ENCODE peak calls at places on chromosome X, in six cellular contexts. One of them, this sample, is unnamed.

GRCh38 chrX:115189110-115189509 is at the start of gene RBMXL3:
- DNase-seq in HL-60: no peak
- DNase-seq in H1: no peak
- DNase-seq in fibroblast of the aortic adventitia: no peak
- DNase-seq in IMR-90: no peak
- DNase-seq in nephron progenitor cell: no peak
- DNase-seq in this sample: no peak

GRCh38 chrX:125319646-125320521 is at the start of gene TEX13C:
- DNase-seq in HL-60: no peak
- DNase-seq in nephron progenitor cell: no peak
- DNase-seq in IMR-90: no peak
- DNase-seq in H1: no peak
- DNase-seq in fibroblast of the aortic adventitia: no peak
- DNase-seq in this sample: no peak

GRCh38 chrX:46325312-46325877 is 219.8 kb downstream of the ZNF674 start:
- DNase-seq in nephron progenitor cell: peak
- DNase-seq in H1: no peak
- DNase-seq in fibroblast of the aortic adventitia: peak
- DNase-seq in IMR-90: peak
- DNase-seq in HL-60: no peak
- DNase-seq in this sample: peak

GRCh38 chrX:148698221-148698620 is 197.8 kb downstream of the AFF2 start:
- DNase-seq in HL-60: no peak
- DNase-seq in nephron progenitor cell: no peak
- DNase-seq in IMR-90: no peak
- DNase-seq in H1: no peak
- DNase-seq in fibroblast of the aortic adventitia: no peak
- DNase-seq in this sample: no peak

GRCh38 chrX:30880058-30880457 is 9.0 kb downstream of the TAB3 start:
- DNase-seq in H1: no peak
- DNase-seq in fibroblast of the aortic adventitia: no peak
- DNase-seq in nephron progenitor cell: no peak
- DNase-seq in IMR-90: no peak
- DNase-seq in HL-60: no peak
- DNase-seq in this sample: no peak

GRCh38 chrX:22300130-22300529 is 27.4 kb downstream of the CBLL2 start:
- DNase-seq in IMR-90: peak
- DNase-seq in fibroblast of the aortic adventitia: peak
- DNase-seq in H1: no peak
- DNase-seq in nephron progenitor cell: no peak
- DNase-seq in HL-60: no peak
- DNase-seq in this sample: peak

GRCh38 chrX:31127716-31128115 is 55.9 kb upstream of the FTHL17 start:
- DNase-seq in IMR-90: no peak
- DNase-seq in H1: no peak
- DNase-seq in fibroblast of the aortic adventitia: no peak
- DNase-seq in HL-60: no peak
- DNase-seq in nephron progenitor cell: no peak
- DNase-seq in this sample: no peak

GRCh38 chrX:672931-673330 is 42.3 kb downstream of the SHOX start:
- DNase-seq in fibroblast of the aortic adventitia: no peak
- DNase-seq in nephron progenitor cell: no peak
- DNase-seq in HL-60: no peak
- DNase-seq in IMR-90: no peak
- DNase-seq in H1: no peak
- DNase-seq in this sample: no peak

GRCh38 chrX:115260330-115260729 is 26.4 kb upstream of the LRCH2 start:
- DNase-seq in H1: no peak
- DNase-seq in IMR-90: peak
- DNase-seq in HL-60: no peak
- DNase-seq in fibroblast of the aortic adventitia: peak
- DNase-seq in nephron progenitor cell: no peak
- DNase-seq in this sample: no peak

GRCh38 chrX:3585719-3586118 is 127.7 kb downstream of the PRKX start:
- DNase-seq in fibroblast of the aortic adventitia: no peak
- DNase-seq in IMR-90: no peak
- DNase-seq in H1: no peak
- DNase-seq in nephron progenitor cell: no peak
- DNase-seq in HL-60: no peak
- DNase-seq in this sample: no peak

GRCh38 chrX:125094901-125095300 is 224.8 kb upstream of the TEX13C start:
- DNase-seq in HL-60: no peak
- DNase-seq in fibroblast of the aortic adventitia: no peak
- DNase-seq in IMR-90: no peak
- DNase-seq in nephron progenitor cell: no peak
- DNase-seq in H1: no peak
- DNase-seq in this sample: no peak

GRCh38 chrX:129523076-129524055 is at the start of gene SMARCA1:
- DNase-seq in IMR-90: peak
- DNase-seq in H1: no peak
- DNase-seq in fibroblast of the aortic adventitia: peak
- DNase-seq in HL-60: no peak
- DNase-seq in nephron progenitor cell: peak
- DNase-seq in this sample: peak

GRCh38 chrX:38400401-38400910 is 48.1 kb downstream of the OTC start:
- DNase-seq in fibroblast of the aortic adventitia: no peak
- DNase-seq in IMR-90: no peak
- DNase-seq in nephron progenitor cell: peak
- DNase-seq in HL-60: no peak
- DNase-seq in H1: no peak
- DNase-seq in this sample: no peak

GRCh38 chrX:3627579-3627978 is 85.9 kb downstream of the PRKX start:
- DNase-seq in nephron progenitor cell: no peak
- DNase-seq in IMR-90: no peak
- DNase-seq in H1: no peak
- DNase-seq in HL-60: no peak
- DNase-seq in fibroblast of the aortic adventitia: no peak
- DNase-seq in this sample: no peak

GRCh38 chrX:131783555-131784338 is 239.4 kb upstream of the STK26 start:
- DNase-seq in HL-60: no peak
- DNase-seq in IMR-90: peak
- DNase-seq in nephron progenitor cell: no peak
- DNase-seq in H1: no peak
- DNase-seq in fibroblast of the aortic adventitia: peak
- DNase-seq in this sample: no peak

GRCh38 chrX:140762061-140762460 is 52.5 kb downstream of the LINC00632 start:
- DNase-seq in IMR-90: peak
- DNase-seq in H1: no peak
- DNase-seq in fibroblast of the aortic adventitia: peak
- DNase-seq in HL-60: peak
- DNase-seq in nephron progenitor cell: peak
- DNase-seq in this sample: peak

GRCh38 chrX:65668362-65669310 is 1.2 kb downstream of the MSN start:
- DNase-seq in fibroblast of the aortic adventitia: peak
- DNase-seq in H1: no peak
- DNase-seq in HL-60: peak
- DNase-seq in nephron progenitor cell: peak
- DNase-seq in IMR-90: peak
- DNase-seq in this sample: peak

GRCh38 chrX:9829308-9830267 is 43.4 kb downstream of the SHROOM2 start:
- DNase-seq in H1: no peak
- DNase-seq in IMR-90: peak
- DNase-seq in nephron progenitor cell: no peak
- DNase-seq in HL-60: no peak
- DNase-seq in fibroblast of the aortic adventitia: no peak
- DNase-seq in this sample: peak

GRCh38 chrX:84709987-84710386 is 207.7 kb upstream of the HDX start:
- DNase-seq in IMR-90: no peak
- DNase-seq in nephron progenitor cell: no peak
- DNase-seq in fibroblast of the aortic adventitia: no peak
- DNase-seq in HL-60: no peak
- DNase-seq in H1: no peak
- DNase-seq in this sample: no peak

GRCh38 chrX:77595848-77596247 is 148.7 kb downstream of the FGF16 start:
- DNase-seq in IMR-90: peak
- DNase-seq in H1: no peak
- DNase-seq in fibroblast of the aortic adventitia: peak
- DNase-seq in HL-60: no peak
- DNase-seq in nephron progenitor cell: no peak
- DNase-seq in this sample: no peak

GRCh38 chrX:123173833-123174232 is 10.2 kb upstream of the GRIA3 start:
- DNase-seq in H1: no peak
- DNase-seq in fibroblast of the aortic adventitia: peak
- DNase-seq in nephron progenitor cell: no peak
- DNase-seq in HL-60: no peak
- DNase-seq in IMR-90: no peak
- DNase-seq in this sample: no peak

GRCh38 chrX:115571712-115572111 is 10.7 kb downstream of the PLS3 start:
- DNase-seq in HL-60: no peak
- DNase-seq in fibroblast of the aortic adventitia: no peak
- DNase-seq in IMR-90: peak
- DNase-seq in nephron progenitor cell: no peak
- DNase-seq in H1: no peak
- DNase-seq in this sample: no peak

GRCh38 chrX:135973025-135973547 is 702 bp downstream of the MMGT1 start:
- DNase-seq in fibroblast of the aortic adventitia: peak
- DNase-seq in HL-60: no peak
- DNase-seq in H1: no peak
- DNase-seq in IMR-90: peak
- DNase-seq in nephron progenitor cell: no peak
- DNase-seq in this sample: peak

GRCh38 chrX:56763556-56764152 is 34.6 kb downstream of the NBDY start:
- DNase-seq in nephron progenitor cell: peak
- DNase-seq in fibroblast of the aortic adventitia: peak
- DNase-seq in IMR-90: peak
- DNase-seq in H1: no peak
- DNase-seq in HL-60: no peak
- DNase-seq in this sample: no peak

GRCh38 chrX:65536291-65536690 is 1.7 kb upstream of the LAS1L start:
- DNase-seq in nephron progenitor cell: no peak
- DNase-seq in fibroblast of the aortic adventitia: no peak
- DNase-seq in H1: no peak
- DNase-seq in IMR-90: no peak
- DNase-seq in HL-60: no peak
- DNase-seq in this sample: no peak

GRCh38 chrX:84363674-84364073 is 138.6 kb downstream of the HDX start:
- DNase-seq in H1: no peak
- DNase-seq in IMR-90: no peak
- DNase-seq in nephron progenitor cell: no peak
- DNase-seq in HL-60: no peak
- DNase-seq in fibroblast of the aortic adventitia: no peak
- DNase-seq in this sample: no peak

GRCh38 chrX:13923845-13924244 is 105.8 kb downstream of the GEMIN8 start:
- DNase-seq in IMR-90: no peak
- DNase-seq in nephron progenitor cell: no peak
- DNase-seq in H1: no peak
- DNase-seq in HL-60: no peak
- DNase-seq in fibroblast of the aortic adventitia: no peak
- DNase-seq in this sample: no peak

DNA sequence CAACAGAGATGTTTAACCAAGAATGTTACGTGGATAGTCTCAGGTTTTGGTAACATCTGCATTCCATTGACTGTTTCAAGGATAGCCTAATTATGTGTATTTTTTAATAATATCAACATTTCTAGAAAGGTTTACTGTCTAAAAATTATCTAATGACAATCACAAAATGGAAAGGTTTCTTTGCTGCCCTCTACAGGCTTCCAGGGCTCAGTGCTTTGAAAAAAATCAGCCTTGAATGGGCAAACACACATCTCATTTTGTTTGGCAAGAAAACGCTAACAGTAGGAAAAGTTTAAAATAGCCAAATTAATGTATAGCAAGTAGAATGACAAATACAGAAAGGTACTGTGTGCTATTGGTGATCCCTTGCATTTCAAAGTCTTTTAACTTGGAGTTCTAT is 223.4 kb upstream of the PRPS2 start:
- DNase-seq in nephron progenitor cell: no peak
- DNase-seq in fibroblast of the aortic adventitia: peak
- DNase-seq in HL-60: no peak
- DNase-seq in IMR-90: peak
- DNase-seq in H1: no peak
- DNase-seq in this sample: no peak
- TF ChIP-seq CTCF in nephron progenitor cell: peak
- TF ChIP-seq CTCF in fibroblast of the aortic adventitia: peak
- TF ChIP-seq CTCF in HL-60: peak
- TF ChIP-seq CTCF in IMR-90: peak
- TF ChIP-seq CTCF in H1: no peak
- TF ChIP-seq CTCF in this sample: peak

DNA sequence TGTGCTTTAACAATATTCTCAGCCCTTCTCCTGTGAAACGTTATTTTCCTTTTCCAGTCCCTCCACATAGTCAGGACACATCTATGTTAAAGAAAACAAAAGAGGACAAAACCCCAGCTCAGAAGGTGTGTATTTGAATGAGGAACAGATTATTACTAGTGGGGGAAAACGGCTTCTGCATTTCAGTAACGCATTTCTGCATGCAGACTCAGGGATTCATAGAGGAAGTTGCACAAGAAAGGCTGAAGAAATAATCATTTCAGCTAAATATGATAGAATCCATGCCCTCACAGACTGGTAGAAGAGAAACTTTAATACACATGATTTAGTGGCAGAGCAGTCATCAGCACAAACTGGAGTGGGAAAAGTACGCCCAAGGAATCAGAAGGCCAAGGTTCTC is 270.8 kb upstream of the FGF13 start:
- DNase-seq in fibroblast of the aortic adventitia: no peak
- DNase-seq in nephron progenitor cell: no peak
- DNase-seq in H1: no peak
- DNase-seq in HL-60: no peak
- DNase-seq in IMR-90: no peak
- DNase-seq in this sample: no peak
- TF ChIP-seq CTCF in fibroblast of the aortic adventitia: no peak
- TF ChIP-seq CTCF in nephron progenitor cell: no peak
- TF ChIP-seq CTCF in H1: no peak
- TF ChIP-seq CTCF in HL-60: no peak
- TF ChIP-seq CTCF in IMR-90: no peak
- TF ChIP-seq CTCF in this sample: no peak

DNA sequence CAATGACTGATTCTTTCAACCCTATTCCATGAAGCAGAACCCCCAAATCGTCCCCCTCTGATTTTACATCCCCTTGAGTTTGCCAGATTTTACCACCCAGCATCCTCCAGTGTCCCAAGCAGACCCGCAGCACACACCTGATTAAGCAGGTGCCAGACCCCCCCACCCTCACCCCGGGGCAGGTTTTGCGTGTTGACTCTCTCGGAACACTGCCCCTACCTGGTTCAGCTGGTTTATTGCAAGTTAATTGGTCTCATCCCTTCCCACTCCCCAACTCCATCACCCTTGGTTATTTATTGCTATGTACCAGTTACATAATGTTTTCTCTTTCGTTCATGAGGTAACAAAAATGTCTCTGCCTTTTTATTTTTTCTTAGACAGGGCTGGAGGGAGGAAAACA is 258.4 kb downstream of the BCOR start:
- DNase-seq in HL-60: no peak
- DNase-seq in nephron progenitor cell: no peak
- DNase-seq in H1: no peak
- DNase-seq in IMR-90: no peak
- DNase-seq in fibroblast of the aortic adventitia: no peak
- DNase-seq in this sample: no peak
- TF ChIP-seq CTCF in HL-60: no peak
- TF ChIP-seq CTCF in nephron progenitor cell: no peak
- TF ChIP-seq CTCF in H1: peak
- TF ChIP-seq CTCF in IMR-90: no peak
- TF ChIP-seq CTCF in fibroblast of the aortic adventitia: no peak
- TF ChIP-seq CTCF in this sample: no peak

DNA sequence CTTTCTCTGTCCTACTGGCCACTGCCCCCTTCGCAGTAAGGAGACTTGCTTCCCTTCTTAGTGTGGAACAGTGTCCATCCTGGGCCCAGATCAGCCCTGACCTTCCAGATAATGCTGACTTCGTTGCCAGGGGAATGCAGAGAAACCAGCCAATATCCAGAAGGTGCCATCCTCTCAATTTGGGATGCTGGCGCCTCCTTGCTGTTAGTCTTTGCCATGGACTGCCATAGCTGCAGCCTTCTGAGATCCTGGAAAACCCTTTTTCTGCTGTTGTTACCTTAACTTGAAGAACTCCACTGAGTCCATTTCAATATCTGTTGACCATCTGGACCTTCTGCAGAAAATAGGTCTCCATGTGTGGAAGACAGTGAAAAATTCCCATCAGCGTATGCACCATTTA is 21.8 kb downstream of the RAI2 start:
- DNase-seq in nephron progenitor cell: no peak
- DNase-seq in HL-60: no peak
- DNase-seq in IMR-90: no peak
- DNase-seq in H1: no peak
- DNase-seq in fibroblast of the aortic adventitia: no peak
- DNase-seq in this sample: no peak
- TF ChIP-seq CTCF in nephron progenitor cell: no peak
- TF ChIP-seq CTCF in HL-60: no peak
- TF ChIP-seq CTCF in IMR-90: no peak
- TF ChIP-seq CTCF in H1: peak
- TF ChIP-seq CTCF in fibroblast of the aortic adventitia: peak
- TF ChIP-seq CTCF in this sample: no peak